ENCODE peak calls at places on chromosome 14, in eight cellular contexts. One of them, this sample, is unnamed.

GRCh38 chr14:21913759-21914158 is 240.1 kb upstream of the OR4E1 start:
- DNase-seq in activated T-cell treated with anti-CD3 and anti-CD28 coated beads, Interleukin-2, amount 50 U/mL, for 72 hours: peak
- DNase-seq in AG09309: no peak
- DNase-seq in epithelial cell of esophagus: peak
- DNase-seq in dorsolateral prefrontal cortex: no peak
- DNase-seq in NCI-H1092: peak
- DNase-seq in tibial nerve: peak
- DNase-seq in GM10248: peak
- DNase-seq in this sample: peak

GRCh38 chr14:75487155-75487671 is 35.1 kb upstream of the BATF start:
- DNase-seq in activated T-cell treated with anti-CD3 and anti-CD28 coated beads, Interleukin-2, amount 50 U/mL, for 72 hours: peak
- DNase-seq in AG09309: no peak
- DNase-seq in epithelial cell of esophagus: peak
- DNase-seq in dorsolateral prefrontal cortex: no peak
- DNase-seq in NCI-H1092: no peak
- DNase-seq in tibial nerve: no peak
- DNase-seq in GM10248: peak
- DNase-seq in this sample: no peak

GRCh38 chr14:89384636-89385035 is 32.4 kb downstream of the FOXN3 start:
- DNase-seq in activated T-cell treated with anti-CD3 and anti-CD28 coated beads, Interleukin-2, amount 50 U/mL, for 72 hours: no peak
- DNase-seq in AG09309: no peak
- DNase-seq in epithelial cell of esophagus: no peak
- DNase-seq in dorsolateral prefrontal cortex: no peak
- DNase-seq in NCI-H1092: no peak
- DNase-seq in tibial nerve: no peak
- DNase-seq in GM10248: no peak
- DNase-seq in this sample: no peak

GRCh38 chr14:58491593-58491992 is 64.1 kb downstream of the KIAA0586 start:
- DNase-seq in activated T-cell treated with anti-CD3 and anti-CD28 coated beads, Interleukin-2, amount 50 U/mL, for 72 hours: no peak
- DNase-seq in AG09309: peak
- DNase-seq in epithelial cell of esophagus: no peak
- DNase-seq in dorsolateral prefrontal cortex: no peak
- DNase-seq in NCI-H1092: no peak
- DNase-seq in tibial nerve: no peak
- DNase-seq in GM10248: no peak
- DNase-seq in this sample: peak

GRCh38 chr14:69571449-69571878 is 3.2 kb downstream of the CCDC177 start:
- DNase-seq in activated T-cell treated with anti-CD3 and anti-CD28 coated beads, Interleukin-2, amount 50 U/mL, for 72 hours: no peak
- DNase-seq in AG09309: no peak
- DNase-seq in epithelial cell of esophagus: peak
- DNase-seq in dorsolateral prefrontal cortex: no peak
- DNase-seq in NCI-H1092: no peak
- DNase-seq in tibial nerve: no peak
- DNase-seq in GM10248: no peak
- DNase-seq in this sample: no peak

GRCh38 chr14:67620217-67620789 is 583 bp downstream of the ARG2 start:
- DNase-seq in activated T-cell treated with anti-CD3 and anti-CD28 coated beads, Interleukin-2, amount 50 U/mL, for 72 hours: no peak
- DNase-seq in AG09309: no peak
- DNase-seq in epithelial cell of esophagus: peak
- DNase-seq in dorsolateral prefrontal cortex: no peak
- DNase-seq in NCI-H1092: peak
- DNase-seq in tibial nerve: no peak
- DNase-seq in GM10248: no peak
- DNase-seq in this sample: no peak

GRCh38 chr14:101112351-101113107 is 209.0 kb upstream of the RTL1 start:
- DNase-seq in activated T-cell treated with anti-CD3 and anti-CD28 coated beads, Interleukin-2, amount 50 U/mL, for 72 hours: no peak
- DNase-seq in AG09309: no peak
- DNase-seq in epithelial cell of esophagus: no peak
- DNase-seq in dorsolateral prefrontal cortex: no peak
- DNase-seq in NCI-H1092: no peak
- DNase-seq in tibial nerve: no peak
- DNase-seq in GM10248: no peak
- DNase-seq in this sample: no peak

GRCh38 chr14:94649543-94650443 is 37.6 kb downstream of the SERPINA3 start:
- DNase-seq in activated T-cell treated with anti-CD3 and anti-CD28 coated beads, Interleukin-2, amount 50 U/mL, for 72 hours: no peak
- DNase-seq in AG09309: no peak
- DNase-seq in epithelial cell of esophagus: no peak
- DNase-seq in dorsolateral prefrontal cortex: no peak
- DNase-seq in NCI-H1092: no peak
- DNase-seq in tibial nerve: no peak
- DNase-seq in GM10248: no peak
- DNase-seq in this sample: no peak

GRCh38 chr14:76699901-76700590 is 61.2 kb upstream of the VASH1 start:
- DNase-seq in activated T-cell treated with anti-CD3 and anti-CD28 coated beads, Interleukin-2, amount 50 U/mL, for 72 hours: no peak
- DNase-seq in AG09309: no peak
- DNase-seq in epithelial cell of esophagus: no peak
- DNase-seq in dorsolateral prefrontal cortex: no peak
- DNase-seq in NCI-H1092: no peak
- DNase-seq in tibial nerve: no peak
- DNase-seq in GM10248: no peak
- DNase-seq in this sample: no peak

GRCh38 chr14:72657214-72657921 is 236.5 kb downstream of the DPF3 start:
- DNase-seq in activated T-cell treated with anti-CD3 and anti-CD28 coated beads, Interleukin-2, amount 50 U/mL, for 72 hours: no peak
- DNase-seq in AG09309: no peak
- DNase-seq in epithelial cell of esophagus: peak
- DNase-seq in dorsolateral prefrontal cortex: no peak
- DNase-seq in NCI-H1092: no peak
- DNase-seq in tibial nerve: no peak
- DNase-seq in GM10248: no peak
- DNase-seq in this sample: no peak

GRCh38 chr14:69547701-69548348 is 26.8 kb downstream of the CCDC177 start:
- DNase-seq in activated T-cell treated with anti-CD3 and anti-CD28 coated beads, Interleukin-2, amount 50 U/mL, for 72 hours: peak
- DNase-seq in AG09309: no peak
- DNase-seq in epithelial cell of esophagus: no peak
- DNase-seq in dorsolateral prefrontal cortex: peak
- DNase-seq in NCI-H1092: peak
- DNase-seq in tibial nerve: no peak
- DNase-seq in GM10248: peak
- DNase-seq in this sample: no peak

GRCh38 chr14:68397827-68398226 is 395.0 kb downstream of the ZFP36L1 start:
- DNase-seq in activated T-cell treated with anti-CD3 and anti-CD28 coated beads, Interleukin-2, amount 50 U/mL, for 72 hours: no peak
- DNase-seq in AG09309: no peak
- DNase-seq in epithelial cell of esophagus: no peak
- DNase-seq in dorsolateral prefrontal cortex: no peak
- DNase-seq in NCI-H1092: no peak
- DNase-seq in tibial nerve: no peak
- DNase-seq in GM10248: no peak
- DNase-seq in this sample: no peak

GRCh38 chr14:35122696-35123387 is 490 bp downstream of the PRORP start:
- DNase-seq in activated T-cell treated with anti-CD3 and anti-CD28 coated beads, Interleukin-2, amount 50 U/mL, for 72 hours: peak
- DNase-seq in AG09309: no peak
- DNase-seq in epithelial cell of esophagus: no peak
- DNase-seq in dorsolateral prefrontal cortex: no peak
- DNase-seq in NCI-H1092: no peak
- DNase-seq in tibial nerve: no peak
- DNase-seq in GM10248: no peak
- DNase-seq in this sample: no peak

GRCh38 chr14:61406198-61406597 is 84.8 kb downstream of the PRKCH start:
- DNase-seq in activated T-cell treated with anti-CD3 and anti-CD28 coated beads, Interleukin-2, amount 50 U/mL, for 72 hours: no peak
- DNase-seq in AG09309: no peak
- DNase-seq in epithelial cell of esophagus: no peak
- DNase-seq in dorsolateral prefrontal cortex: no peak
- DNase-seq in NCI-H1092: peak
- DNase-seq in tibial nerve: no peak
- DNase-seq in GM10248: no peak
- DNase-seq in this sample: no peak

GRCh38 chr14:37034410-37035285 is 137.8 kb downstream of the SLC25A21 start:
- DNase-seq in activated T-cell treated with anti-CD3 and anti-CD28 coated beads, Interleukin-2, amount 50 U/mL, for 72 hours: no peak
- DNase-seq in AG09309: peak
- DNase-seq in epithelial cell of esophagus: no peak
- DNase-seq in dorsolateral prefrontal cortex: no peak
- DNase-seq in NCI-H1092: no peak
- DNase-seq in tibial nerve: no peak
- DNase-seq in GM10248: no peak
- DNase-seq in this sample: peak

GRCh38 chr14:105415481-105416428 is 3.9 kb upstream of the MTA1 start:
- DNase-seq in activated T-cell treated with anti-CD3 and anti-CD28 coated beads, Interleukin-2, amount 50 U/mL, for 72 hours: no peak
- DNase-seq in AG09309: no peak
- DNase-seq in epithelial cell of esophagus: no peak
- DNase-seq in dorsolateral prefrontal cortex: no peak
- DNase-seq in NCI-H1092: no peak
- DNase-seq in tibial nerve: no peak
- DNase-seq in GM10248: no peak
- DNase-seq in this sample: no peak

GRCh38 chr14:104280085-104280901 is 141.9 kb downstream of the KIF26A start:
- DNase-seq in activated T-cell treated with anti-CD3 and anti-CD28 coated beads, Interleukin-2, amount 50 U/mL, for 72 hours: no peak
- DNase-seq in AG09309: no peak
- DNase-seq in epithelial cell of esophagus: no peak
- DNase-seq in dorsolateral prefrontal cortex: peak
- DNase-seq in NCI-H1092: no peak
- DNase-seq in tibial nerve: no peak
- DNase-seq in GM10248: no peak
- DNase-seq in this sample: no peak

GRCh38 chr14:24066490-24067132 is 4.8 kb upstream of the CPNE6 start:
- DNase-seq in activated T-cell treated with anti-CD3 and anti-CD28 coated beads, Interleukin-2, amount 50 U/mL, for 72 hours: no peak
- DNase-seq in AG09309: no peak
- DNase-seq in epithelial cell of esophagus: no peak
- DNase-seq in dorsolateral prefrontal cortex: no peak
- DNase-seq in NCI-H1092: no peak
- DNase-seq in tibial nerve: no peak
- DNase-seq in GM10248: no peak
- DNase-seq in this sample: no peak

GRCh38 chr14:104293851-104294627 is 155.7 kb downstream of the KIF26A start:
- DNase-seq in activated T-cell treated with anti-CD3 and anti-CD28 coated beads, Interleukin-2, amount 50 U/mL, for 72 hours: no peak
- DNase-seq in AG09309: no peak
- DNase-seq in epithelial cell of esophagus: no peak
- DNase-seq in dorsolateral prefrontal cortex: peak
- DNase-seq in NCI-H1092: no peak
- DNase-seq in tibial nerve: no peak
- DNase-seq in GM10248: no peak
- DNase-seq in this sample: no peak

GRCh38 chr14:54370323-54371125 is 26.3 kb upstream of the CDKN3 start:
- DNase-seq in activated T-cell treated with anti-CD3 and anti-CD28 coated beads, Interleukin-2, amount 50 U/mL, for 72 hours: no peak
- DNase-seq in AG09309: no peak
- DNase-seq in epithelial cell of esophagus: no peak
- DNase-seq in dorsolateral prefrontal cortex: no peak
- DNase-seq in NCI-H1092: no peak
- DNase-seq in tibial nerve: no peak
- DNase-seq in GM10248: no peak
- DNase-seq in this sample: no peak

GRCh38 chr14:58572092-58572853 is 65.5 kb upstream of the DACT1 start:
- DNase-seq in activated T-cell treated with anti-CD3 and anti-CD28 coated beads, Interleukin-2, amount 50 U/mL, for 72 hours: peak
- DNase-seq in AG09309: no peak
- DNase-seq in epithelial cell of esophagus: peak
- DNase-seq in dorsolateral prefrontal cortex: no peak
- DNase-seq in NCI-H1092: no peak
- DNase-seq in tibial nerve: no peak
- DNase-seq in GM10248: no peak
- DNase-seq in this sample: no peak

GRCh38 chr14:43503508-43503907 is 1003.6 kb downstream of the FSCB start:
- DNase-seq in activated T-cell treated with anti-CD3 and anti-CD28 coated beads, Interleukin-2, amount 50 U/mL, for 72 hours: no peak
- DNase-seq in AG09309: no peak
- DNase-seq in epithelial cell of esophagus: peak
- DNase-seq in dorsolateral prefrontal cortex: no peak
- DNase-seq in NCI-H1092: no peak
- DNase-seq in tibial nerve: no peak
- DNase-seq in GM10248: no peak
- DNase-seq in this sample: no peak

GRCh38 chr14:100654814-100655795 is 67.9 kb upstream of the BEGAIN start:
- DNase-seq in activated T-cell treated with anti-CD3 and anti-CD28 coated beads, Interleukin-2, amount 50 U/mL, for 72 hours: peak
- DNase-seq in AG09309: no peak
- DNase-seq in epithelial cell of esophagus: peak
- DNase-seq in dorsolateral prefrontal cortex: no peak
- DNase-seq in NCI-H1092: peak
- DNase-seq in tibial nerve: no peak
- DNase-seq in GM10248: peak
- DNase-seq in this sample: no peak

GRCh38 chr14:80419769-80420168 is 208.5 kb upstream of the DIO2 start:
- DNase-seq in activated T-cell treated with anti-CD3 and anti-CD28 coated beads, Interleukin-2, amount 50 U/mL, for 72 hours: no peak
- DNase-seq in AG09309: no peak
- DNase-seq in epithelial cell of esophagus: no peak
- DNase-seq in dorsolateral prefrontal cortex: no peak
- DNase-seq in NCI-H1092: no peak
- DNase-seq in tibial nerve: no peak
- DNase-seq in GM10248: no peak
- DNase-seq in this sample: no peak

GRCh38 chr14:61930101-61930857 is 168.1 kb downstream of the SNAPC1 start:
- DNase-seq in activated T-cell treated with anti-CD3 and anti-CD28 coated beads, Interleukin-2, amount 50 U/mL, for 72 hours: no peak
- DNase-seq in AG09309: no peak
- DNase-seq in epithelial cell of esophagus: no peak
- DNase-seq in dorsolateral prefrontal cortex: no peak
- DNase-seq in NCI-H1092: no peak
- DNase-seq in tibial nerve: no peak
- DNase-seq in GM10248: no peak
- DNase-seq in this sample: no peak

GRCh38 chr14:75123991-75124390 is 2.9 kb downstream of the NEK9 start:
- DNase-seq in activated T-cell treated with anti-CD3 and anti-CD28 coated beads, Interleukin-2, amount 50 U/mL, for 72 hours: peak
- DNase-seq in AG09309: peak
- DNase-seq in epithelial cell of esophagus: peak
- DNase-seq in dorsolateral prefrontal cortex: no peak
- DNase-seq in NCI-H1092: no peak
- DNase-seq in tibial nerve: no peak
- DNase-seq in GM10248: no peak
- DNase-seq in this sample: peak

GRCh38 chr14:51182166-51182565 is 57.9 kb upstream of the TMX1 start:
- DNase-seq in activated T-cell treated with anti-CD3 and anti-CD28 coated beads, Interleukin-2, amount 50 U/mL, for 72 hours: no peak
- DNase-seq in AG09309: no peak
- DNase-seq in epithelial cell of esophagus: peak
- DNase-seq in dorsolateral prefrontal cortex: no peak
- DNase-seq in NCI-H1092: no peak
- DNase-seq in tibial nerve: no peak
- DNase-seq in GM10248: no peak
- DNase-seq in this sample: peak

GRCh38 chr14:100587763-100588411 is 670 bp upstream of the BEGAIN start:
- DNase-seq in activated T-cell treated with anti-CD3 and anti-CD28 coated beads, Interleukin-2, amount 50 U/mL, for 72 hours: no peak
- DNase-seq in AG09309: no peak
- DNase-seq in epithelial cell of esophagus: no peak
- DNase-seq in dorsolateral prefrontal cortex: peak
- DNase-seq in NCI-H1092: no peak
- DNase-seq in tibial nerve: no peak
- DNase-seq in GM10248: no peak
- DNase-seq in this sample: no peak

GRCh38 chr14:104218361-104219180 is 80.2 kb downstream of the KIF26A start:
- DNase-seq in activated T-cell treated with anti-CD3 and anti-CD28 coated beads, Interleukin-2, amount 50 U/mL, for 72 hours: no peak
- DNase-seq in AG09309: no peak
- DNase-seq in epithelial cell of esophagus: no peak
- DNase-seq in dorsolateral prefrontal cortex: peak
- DNase-seq in NCI-H1092: no peak
- DNase-seq in tibial nerve: no peak
- DNase-seq in GM10248: no peak
- DNase-seq in this sample: no peak

GRCh38 chr14:36996133-36996856 is 176.1 kb downstream of the SLC25A21 start:
- DNase-seq in activated T-cell treated with anti-CD3 and anti-CD28 coated beads, Interleukin-2, amount 50 U/mL, for 72 hours: no peak
- DNase-seq in AG09309: no peak
- DNase-seq in epithelial cell of esophagus: peak
- DNase-seq in dorsolateral prefrontal cortex: no peak
- DNase-seq in NCI-H1092: no peak
- DNase-seq in tibial nerve: no peak
- DNase-seq in GM10248: no peak
- DNase-seq in this sample: peak

GRCh38 chr14:96053236-96053599 is 14.1 kb downstream of the C14orf132 start:
- DNase-seq in activated T-cell treated with anti-CD3 and anti-CD28 coated beads, Interleukin-2, amount 50 U/mL, for 72 hours: no peak
- DNase-seq in AG09309: no peak
- DNase-seq in epithelial cell of esophagus: no peak
- DNase-seq in dorsolateral prefrontal cortex: no peak
- DNase-seq in NCI-H1092: no peak
- DNase-seq in tibial nerve: no peak
- DNase-seq in GM10248: no peak
- DNase-seq in this sample: no peak

GRCh38 chr14:91116913-91117588 is 3.2 kb downstream of the DGLUCY start:
- DNase-seq in activated T-cell treated with anti-CD3 and anti-CD28 coated beads, Interleukin-2, amount 50 U/mL, for 72 hours: peak
- DNase-seq in AG09309: no peak
- DNase-seq in epithelial cell of esophagus: peak
- DNase-seq in dorsolateral prefrontal cortex: no peak
- DNase-seq in NCI-H1092: no peak
- DNase-seq in tibial nerve: no peak
- DNase-seq in GM10248: no peak
- DNase-seq in this sample: no peak

GRCh38 chr14:55386037-55386798 is 25.4 kb downstream of the ATG14 start:
- DNase-seq in activated T-cell treated with anti-CD3 and anti-CD28 coated beads, Interleukin-2, amount 50 U/mL, for 72 hours: no peak
- DNase-seq in AG09309: no peak
- DNase-seq in epithelial cell of esophagus: no peak
- DNase-seq in dorsolateral prefrontal cortex: no peak
- DNase-seq in NCI-H1092: no peak
- DNase-seq in tibial nerve: no peak
- DNase-seq in GM10248: no peak
- DNase-seq in this sample: no peak

GRCh38 chr14:23562822-23563472 is 4.6 kb downstream of the AP1G2 start:
- DNase-seq in activated T-cell treated with anti-CD3 and anti-CD28 coated beads, Interleukin-2, amount 50 U/mL, for 72 hours: peak
- DNase-seq in AG09309: no peak
- DNase-seq in epithelial cell of esophagus: peak
- DNase-seq in dorsolateral prefrontal cortex: no peak
- DNase-seq in NCI-H1092: peak
- DNase-seq in tibial nerve: peak
- DNase-seq in GM10248: peak
- DNase-seq in this sample: no peak